ENCODE peak calls at places on chromosomes 11 and 22, in seven cellular contexts. N, P, B, T, Q, F and M are unnamed samples.
A peak's percentile ranks its signal among the peaks of the same experiment; 100 is the strongest.

GRCh38 chr22:22061085-22062077 is 78.8 kb upstream of the TOP3B start:
- DNase-seq in N (no peak), P (peak; percentile 6), B (no peak), T (peak; percentile 82), Q (no peak), F (peak; percentile 83), M (peak; percentile 90)

GRCh38 chr11:6320411-6321207 is at the start of gene CAVIN3:
- DNase-seq in N (peak; percentile 89), P (peak; percentile 23), B (peak; percentile 92), T (peak; percentile 85), Q (peak; percentile 59), F (no peak), M (peak; percentile 95)

GRCh38 chr11:66835762-66836405 is 7.4 kb upstream of the RCE1 start:
- DNase-seq in N (no peak), P (no peak), B (no peak), T (no peak), Q (no peak), F (no peak), M (no peak)

GRCh38 chr11:109249597-109249996 is 172.4 kb upstream of the C11orf87 start:
- DNase-seq in N (no peak), P (no peak), B (no peak), T (no peak), Q (no peak), F (no peak), M (no peak)

GRCh38 chr11:122101625-122102291 is 14.3 kb downstream of the BLID start:
- DNase-seq in N (peak; percentile 77), P (no peak), B (peak; percentile 79), T (peak; percentile 78), Q (peak; percentile 28), F (peak; percentile 20), M (no peak)

GRCh38 chr11:5288912-5289525 is 12.7 kb downstream of the OR51B4 start:
- DNase-seq in N (no peak), P (no peak), B (no peak), T (no peak), Q (no peak), F (no peak), M (no peak)

GRCh38 chr11:81596709-81597108 is 1137.0 kb downstream of the FAM181B start:
- DNase-seq in N (no peak), P (no peak), B (no peak), T (no peak), Q (no peak), F (no peak), M (no peak)

GRCh38 chr11:113151502-113151901 is 162.9 kb upstream of the TTC12 start:
- DNase-seq in N (no peak), P (no peak), B (no peak), T (no peak), Q (no peak), F (no peak), M (no peak)

GRCh38 chr11:93608280-93608862 is 53.1 kb upstream of the CEP295 start:
- DNase-seq in N (no peak), P (no peak), B (no peak), T (no peak), Q (no peak), F (no peak), M (no peak)

GRCh38 chr11:61914471-61915171 is 2.7 kb downstream of the RAB3IL1 start:
- DNase-seq in N (peak; percentile 18), P (no peak), B (peak; percentile 57), T (no peak), Q (no peak), F (no peak), M (no peak)

GRCh38 chr11:102730036-102730815 is 5.5 kb upstream of the MMP8 start:
- DNase-seq in N (no peak), P (no peak), B (no peak), T (no peak), Q (no peak), F (no peak), M (no peak)

GRCh38 chr22:48438096-48438495 is 1389.6 kb downstream of the BRD1 start:
- DNase-seq in N (no peak), P (no peak), B (no peak), T (no peak), Q (no peak), F (no peak), M (no peak)

GRCh38 chr11:8335683-8336082 is 72.0 kb upstream of the LMO1 start:
- DNase-seq in N (no peak), P (no peak), B (no peak), T (no peak), Q (no peak), F (no peak), M (no peak)

GRCh38 chr11:8336356-8337114 is 72.9 kb upstream of the LMO1 start:
- DNase-seq in N (no peak), P (no peak), B (no peak), T (no peak), Q (no peak), F (no peak), M (no peak)

GRCh38 chr11:8333431-8334401 is 70.0 kb upstream of the LMO1 start:
- DNase-seq in N (no peak), P (peak; percentile 35), B (no peak), T (no peak), Q (no peak), F (no peak), M (no peak)

GRCh38 chr11:8337115-8337386 is 73.4 kb upstream of the LMO1 start:
- DNase-seq in N (no peak), P (no peak), B (no peak), T (no peak), Q (no peak), F (no peak), M (no peak)

DNA sequence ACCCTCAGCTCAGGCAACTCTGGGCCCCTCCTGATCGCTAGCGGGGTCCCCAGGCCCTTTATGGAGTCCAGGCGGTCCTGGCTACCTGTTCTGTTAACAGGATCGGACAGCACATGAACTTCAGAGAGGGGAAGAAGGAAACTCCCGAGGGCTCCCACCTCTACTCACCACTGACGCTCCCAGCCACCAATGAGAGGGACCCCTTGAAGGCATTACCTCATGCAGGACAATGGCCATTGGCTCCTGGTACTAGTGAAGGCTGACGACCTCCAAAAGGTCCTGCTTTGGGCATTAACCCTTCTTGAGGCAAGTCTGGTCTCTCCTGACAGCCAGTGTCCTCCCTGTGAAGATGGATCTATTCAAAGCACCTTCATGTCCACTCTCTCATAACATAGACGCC is 71.5 kb upstream of the LMO1 start:
- DNase-seq in N (no peak), P (no peak), B (no peak), T (no peak), Q (no peak), F (no peak), M (no peak)
- H3K4me1 ChIP-seq in N (no peaks in the 10 kb centered on the region), P (peaks cover 9% of the 10 kb centered on the region), B (peaks cover 12% of the 10 kb centered on the region), T (no peaks in the 10 kb centered on the region), Q (no peaks in the 10 kb centered on the region), F (no peaks in the 10 kb centered on the region), M (no peaks in the 10 kb centered on the region)

DNA sequence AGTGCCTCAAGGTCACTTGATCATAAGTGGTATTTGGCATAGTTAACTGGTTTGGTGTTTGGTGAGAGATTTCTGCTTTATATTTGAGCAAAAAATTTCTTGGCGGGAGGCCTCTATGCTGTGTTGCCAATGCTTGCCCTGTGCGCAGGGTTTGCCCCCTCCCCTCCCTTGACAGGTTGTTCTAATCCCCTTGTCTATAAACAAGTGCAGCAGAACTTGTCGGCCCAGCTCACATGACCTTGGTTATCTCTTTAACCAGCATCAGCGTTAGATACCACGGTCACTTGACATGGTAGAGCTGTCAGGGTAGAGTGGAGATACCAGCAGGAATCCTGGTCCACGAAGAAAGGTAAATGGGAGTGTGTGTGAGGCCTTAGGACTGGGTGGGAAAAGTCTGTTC is 35.6 kb downstream of the MARK2 start:
- DNase-seq in N (no peak), P (no peak), B (no peak), T (no peak), Q (no peak), F (no peak), M (no peak)
- TF ChIP-seq EP300 in N (no peak), P (no peak), B (no peak), T (no peak), Q (no peak), F (no peak), M (no peak)

GRCh38 chr11:68216171-68216938 is 3.3 kb upstream of the KMT5B start:
- DNase-seq in N (no peak), P (no peak), B (peak; percentile 74), T (no peak), Q (peak; percentile 69), F (no peak), M (no peak)
- TF ChIP-seq POLR2A in N (no peak), P (no peak), B (no peak), T (no peak), Q (peak; percentile 72), F (no peak), M (no peak)

GRCh38 chr22:41946360-41947180 is at the start of gene CENPM:
- DNase-seq in N (peak; percentile 91), P (peak; percentile 75), B (peak; percentile 96), T (peak; percentile 86), Q (peak; percentile 93), F (peak; percentile 94), M (peak; percentile 98)

GRCh38 chr22:41948142-41948541 is 1.2 kb upstream of the CENPM start:
- DNase-seq in N (no peak), P (no peak), B (no peak), T (no peak), Q (no peak), F (peak; percentile 45), M (no peak)

GRCh38 chr22:41949297-41949965 is 2.5 kb upstream of the CENPM start:
- DNase-seq in N (no peak), P (no peak), B (no peak), T (no peak), Q (no peak), F (no peak), M (no peak)

GRCh38 chr22:41943661-41944209 is 3.2 kb downstream of the CENPM start:
- DNase-seq in N (no peak), P (no peak), B (no peak), T (no peak), Q (peak; percentile 69), F (no peak), M (no peak)

DNA sequence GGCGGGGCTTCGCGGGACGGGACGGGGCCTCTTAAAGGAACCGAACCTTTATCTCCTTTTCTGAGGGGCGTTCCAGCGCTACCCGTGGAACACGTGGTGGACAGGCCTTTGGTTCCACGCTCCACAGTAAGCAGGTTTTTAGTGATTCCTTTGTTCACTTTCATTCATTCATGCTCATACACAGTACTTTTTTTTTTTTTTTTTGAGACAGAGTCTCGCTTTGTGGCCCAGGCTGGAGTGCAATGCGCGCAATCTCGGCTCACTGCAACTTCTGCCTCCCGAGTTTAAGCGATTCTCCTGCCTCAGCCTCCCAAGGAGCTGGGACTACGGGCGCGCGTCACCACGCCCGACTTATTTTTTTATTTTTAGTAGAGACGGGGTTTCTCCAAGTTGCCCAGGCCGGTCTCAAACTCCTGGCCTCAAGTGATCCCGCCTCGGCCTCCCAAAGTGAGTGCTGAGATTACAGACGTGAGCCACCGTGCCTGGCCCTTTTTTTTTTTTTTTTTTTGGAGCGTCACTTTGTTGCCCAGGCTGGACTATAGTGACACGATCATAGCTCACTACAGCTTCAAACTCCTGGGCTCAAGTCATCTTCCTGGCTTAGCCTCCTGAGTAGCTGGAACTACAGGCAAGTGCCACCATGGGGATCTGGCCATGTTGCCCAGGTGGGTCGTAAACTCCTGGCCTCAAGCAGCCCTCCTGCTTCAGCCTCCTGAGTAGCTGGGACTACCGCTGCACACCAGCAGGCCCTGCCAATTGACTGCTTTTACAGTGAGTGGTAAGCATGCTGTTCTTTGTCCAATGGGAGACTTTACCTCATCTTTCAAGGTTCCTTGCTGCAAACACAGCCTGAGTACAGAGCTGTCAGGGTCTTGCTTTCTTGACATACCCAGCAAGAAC is 479 bp upstream of the CENPM start:
- DNase-seq in N (peak; percentile 37), P (no peak), B (no peak), T (no peak), Q (no peak), F (no peak), M (no peak)
- H3K4me1 ChIP-seq in N (peaks cover 4% of the 10 kb centered on the region), P (peaks cover 12% of the 10 kb centered on the region), B (peaks cover 11% of the 10 kb centered on the region), T (no peaks in the 10 kb centered on the region), Q (peaks cover 24% of the 10 kb centered on the region), F (peaks cover 71% of the 10 kb centered on the region), M (peaks cover 17% of the 10 kb centered on the region)